ENCODE peak calls at places on chromosomes 3 and 15, in six cellular contexts. E is K562, H is GM12891, J is H1, P is GM12878, O is HepG2. V is an unnamed sample.
A peak's percentile ranks its signal among the peaks of the same experiment; 100 is the strongest.

GRCh38 chr3:143343944-143344343 is 224.4 kb downstream of the CHST2 start:
- DNase-seq in E (no peak), J (no peak), O (no peak), P (no peak), H (no peak), V (no peak)

GRCh38 chr3:8497582-8497981 is 4.0 kb upstream of the LMCD1 start:
- DNase-seq in O (peak; percentile 75), H (no peak), P (no peak), J (no peak), E (no peak), V (no peak)

GRCh38 chr3:128312271-128312670 is 154.4 kb downstream of the DNAJB8 start:
- DNase-seq in P (no peak), J (no peak), E (no peak), O (no peak), H (no peak), V (no peak)

GRCh38 chr3:126389112-126389791 is 5.5 kb upstream of the CFAP100 start:
- DNase-seq in O (peak; percentile 93), H (peak; percentile 73), J (peak; percentile 86), P (no peak), E (peak; percentile 68), V (peak; percentile 64)

GRCh38 chr3:111924283-111924682 is 54.5 kb upstream of the ABHD10 start:
- DNase-seq in J (no peak), P (no peak), O (no peak), H (no peak), E (no peak), V (no peak)

GRCh38 chr3:189157232-189158007 is 14.4 kb upstream of the TPRG1 start:
- DNase-seq in P (no peak), H (no peak), J (no peak), E (no peak), O (no peak), V (no peak)

GRCh38 chr3:29279830-29280229 is 1.0 kb upstream of the RBMS3 start:
- DNase-seq in J (no peak), O (no peak), H (no peak), P (no peak), E (no peak), V (no peak)

GRCh38 chr15:49064281-49064653 is 18.0 kb upstream of the SECISBP2L start:
- DNase-seq in P (no peak), H (no peak), O (peak; percentile 19), J (no peak), E (no peak), V (no peak)

GRCh38 chr15:78085928-78086327 is 6.4 kb upstream of the SH2D7 start:
- DNase-seq in J (no peak), P (no peak), H (no peak), O (no peak), E (no peak), V (no peak)

GRCh38 chr3:99634881-99635280 is 3.5 kb upstream of the COL8A1 start:
- DNase-seq in H (no peak), O (no peak), J (no peak), P (no peak), E (no peak), V (no peak)

GRCh38 chr3:126773783-126774182 is 69.7 kb downstream of the CHCHD6 start:
- DNase-seq in H (no peak), O (no peak), P (no peak), E (no peak), J (no peak), V (no peak)

GRCh38 chr3:129030611-129031010 is 29.5 kb downstream of the EFCC1 start:
- DNase-seq in O (no peak), P (no peak), H (no peak), J (no peak), E (no peak), V (no peak)

GRCh38 chr3:197435426-197435825 is 120.3 kb downstream of the BDH1 start:
- DNase-seq in H (no peak), P (no peak), J (no peak), O (no peak), E (no peak), V (no peak)

GRCh38 chr15:92112180-92112579 is 258.7 kb downstream of the SLCO3A1 start:
- DNase-seq in J (no peak), P (no peak), E (no peak), O (no peak), H (no peak), V (no peak)

GRCh38 chr15:52349062-52349700 is 53.6 kb upstream of the MYO5C start:
- DNase-seq in E (no peak), J (no peak), O (no peak), P (no peak), H (no peak), V (no peak)

GRCh38 chr3:39104961-39105686 is 2.3 kb downstream of the GORASP1 start:
- DNase-seq in E (no peak), O (no peak), H (no peak), P (no peak), J (no peak), V (no peak)

GRCh38 chr15:96360581-96361308 is 30.2 kb downstream of the NR2F2 start:
- DNase-seq in P (no peak), H (no peak), O (no peak), J (no peak), E (no peak), V (no peak)

GRCh38 chr15:23397779-23398178 is 43.2 kb downstream of the GOLGA8S start:
- DNase-seq in H (no peak), E (no peak), J (no peak), P (no peak), O (no peak), V (no peak)

DNA sequence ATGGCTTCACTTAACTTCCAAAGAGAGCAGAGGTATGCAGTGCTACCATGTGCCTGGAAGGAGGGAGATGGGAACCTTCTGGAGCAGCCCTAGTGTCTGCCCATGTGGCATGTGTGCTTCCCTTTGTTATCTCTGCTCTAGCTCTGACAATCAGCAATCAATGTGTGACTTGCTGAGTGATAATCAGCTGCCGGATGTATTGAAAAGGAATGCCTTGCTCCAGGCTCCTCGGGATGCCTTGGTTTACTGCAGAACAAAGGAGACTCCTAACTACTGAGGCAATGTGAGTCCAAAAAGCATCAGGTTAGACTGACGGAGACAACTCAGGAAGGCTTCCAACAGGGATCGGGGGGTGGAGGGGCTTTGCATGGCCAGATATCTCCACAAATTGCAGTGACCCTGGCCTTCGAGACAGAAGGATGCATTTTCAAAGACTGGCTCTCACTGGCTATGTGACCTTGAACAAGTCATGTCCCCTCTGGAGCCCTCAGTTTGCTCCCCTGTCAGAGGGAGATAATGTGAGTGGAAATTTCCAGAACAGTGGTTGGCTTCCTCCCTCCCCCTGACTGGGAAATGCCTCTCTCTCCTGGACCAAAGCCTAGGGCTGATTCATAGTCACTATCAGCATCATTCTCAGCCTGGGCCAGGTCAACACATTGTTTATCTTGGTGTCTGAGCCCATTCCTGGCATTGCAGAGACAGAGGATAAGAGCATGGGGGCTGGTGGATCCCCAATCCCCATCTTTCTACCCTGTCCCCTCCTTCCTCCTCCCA is 35.8 kb upstream of the CORO2B start:
- DNase-seq in H (no peak), P (no peak), E (no peak), J (no peak), O (peak; percentile 32), V (no peak)
- TF ChIP-seq POLR2AphosphoS5 in H (no peak), P (no peak), E (no peak), J (no peak), O (no peak), V (no peak)

GRCh38 chr3:137148917-137149316 is 191.1 kb downstream of the IL20RB start:
- DNase-seq in O (no peak), H (no peak), E (no peak), J (no peak), P (no peak), V (no peak)
- TF ChIP-seq TAF1 in O (no peak), H (no peak), E (no peak), J (no peak), P (no peak), V (no peak)

DNA sequence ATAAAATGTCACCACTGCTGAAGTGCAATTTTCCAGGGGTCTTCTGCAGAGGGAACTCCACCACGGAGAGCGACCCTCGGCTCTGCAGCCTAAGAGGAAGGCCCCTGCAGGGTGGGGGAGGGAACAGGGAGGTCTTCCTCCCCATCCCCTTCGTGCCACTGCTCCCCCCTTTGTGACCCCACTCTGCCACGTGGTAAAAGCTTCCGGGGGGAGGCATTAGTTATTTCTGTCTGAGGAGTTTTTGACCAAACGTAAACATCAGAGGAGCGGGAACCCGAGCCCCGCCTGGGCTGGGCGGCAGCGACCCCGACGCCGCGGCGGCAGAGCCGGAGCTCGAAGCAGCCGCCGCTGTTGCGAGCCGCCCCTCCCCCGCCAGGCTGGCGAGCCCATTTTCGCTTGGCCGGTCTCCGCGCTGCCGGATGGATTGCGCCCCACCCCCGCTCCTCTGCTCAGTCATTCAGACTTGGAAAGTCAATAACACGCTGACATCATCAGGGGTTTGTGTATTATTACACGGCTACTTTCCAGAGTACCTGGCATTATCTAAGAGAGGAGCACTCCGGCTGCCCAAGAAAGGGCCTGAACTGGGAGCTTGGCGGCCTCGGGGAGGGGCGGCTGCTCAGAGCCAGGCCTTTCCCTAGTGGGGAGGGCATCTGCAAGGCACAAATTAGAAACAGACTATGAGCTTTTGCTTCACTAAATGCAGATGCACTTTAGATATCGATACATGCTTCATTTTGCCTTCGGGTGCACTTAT is 162.5 kb upstream of the TBL1XR1 start:
- DNase-seq in J (peak; percentile 85), O (peak; percentile 98), H (peak; percentile 58), P (peak; percentile 87), E (peak; percentile 88), V (peak; percentile 74)
- TF ChIP-seq POLR2A in J (peak; percentile 46), O (peak; percentile 15), H (no peak), P (peak; percentile 47), E (no peak), V (no peak)

GRCh38 chr3:183197734-183198133 is 35.2 kb upstream of the LAMP3 start:
- DNase-seq in H (no peak), J (no peak), O (no peak), E (no peak), P (no peak), V (no peak)

GRCh38 chr3:183192650-183193300 is 30.2 kb upstream of the LAMP3 start:
- DNase-seq in H (no peak), E (no peak), O (no peak), P (no peak), J (no peak), V (no peak)

GRCh38 chr3:183195266-183195665 is 32.7 kb upstream of the LAMP3 start:
- DNase-seq in O (no peak), J (no peak), E (no peak), P (no peak), H (no peak), V (no peak)

GRCh38 chr3:183189641-183190040 is 27.1 kb upstream of the LAMP3 start:
- DNase-seq in P (no peak), H (no peak), O (no peak), J (no peak), E (no peak), V (no peak)

DNA sequence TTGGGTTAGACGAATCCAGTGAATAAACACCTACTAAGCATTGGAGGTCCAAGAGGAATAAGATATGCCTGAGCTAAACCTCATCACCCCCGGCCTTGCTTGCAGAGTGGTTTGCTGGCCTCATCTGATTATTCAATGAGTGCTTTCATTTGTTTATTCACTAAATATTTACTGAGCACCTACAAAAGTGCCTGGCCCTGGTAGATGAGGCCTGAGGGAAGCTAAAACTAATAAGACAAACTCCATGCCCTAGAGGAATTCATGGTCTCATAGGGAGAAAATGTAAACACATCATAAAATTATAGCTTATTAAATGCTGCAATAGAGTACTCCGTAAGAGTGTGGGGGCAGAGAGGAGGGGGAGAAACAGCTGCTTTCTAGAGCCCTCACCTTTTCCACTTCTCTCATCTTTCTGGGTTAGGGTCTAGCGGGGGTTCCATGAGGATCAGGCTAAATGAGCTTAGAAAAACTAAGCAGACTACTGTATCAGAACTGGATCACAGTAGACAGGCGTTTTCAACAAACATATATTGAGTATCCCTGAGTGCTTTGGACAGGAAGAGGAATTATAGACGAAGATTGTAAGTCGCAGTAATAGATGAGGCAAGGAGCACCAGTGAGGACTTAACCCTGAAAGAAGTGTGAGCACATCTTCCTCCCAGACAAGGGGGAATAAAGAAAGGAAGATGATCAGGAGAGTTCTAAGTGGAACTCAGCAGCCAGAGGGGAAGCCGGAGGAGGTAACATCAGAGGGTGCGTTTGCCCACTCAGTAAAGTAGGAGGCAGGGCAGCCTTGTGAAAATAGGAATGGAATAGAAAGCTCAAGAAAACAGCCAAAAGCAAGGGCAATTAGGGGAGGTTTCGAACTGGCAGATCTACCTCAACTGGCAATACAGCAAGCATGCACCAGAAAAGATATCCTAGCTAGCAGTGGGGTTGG is 31.5 kb upstream of the LAMP3 start:
- DNase-seq in P (no peak), E (no peak), H (no peak), O (no peak), J (no peak), V (no peak)
- TF ChIP-seq POLR2AphosphoS5 in P (no peak), E (no peak), H (no peak), O (no peak), J (no peak), V (no peak)